ENCODE peak calls at places on chromosome 1, in eight cellular contexts. T is uterus, M is T-helper 1 cell, B is GM12892, H is type B pancreatic cell, R is iris pigment epithelial cell, S is iPS-NIHi11, K is nephron progenitor cell. F is an unnamed sample.
A peak's percentile ranks its signal among the peaks of the same experiment; 100 is the strongest.

GRCh38 chr1:4128616-4129015 is 228.5 kb upstream of the C1orf174 start:
- DNase-seq in K (no peak), T (no peak), B (no peak), M (no peak), H (no peak), R (no peak), S (no peak), F (no peak)

GRCh38 chr1:6066680-6067079 is 21.0 kb downstream of the KCNAB2 start:
- DNase-seq in B (no peak), M (no peak), T (no peak), H (no peak), K (no peak), R (no peak), S (no peak), F (no peak)

GRCh38 chr1:87436534-87436933 is 107.9 kb downstream of the LMO4 start:
- DNase-seq in M (no peak), T (no peak), B (no peak), K (no peak), H (no peak), S (no peak), R (no peak), F (no peak)

GRCh38 chr1:185821612-185822385 is 87.6 kb downstream of the HMCN1 start:
- DNase-seq in S (no peak), T (no peak), K (no peak), M (no peak), H (no peak), B (no peak), R (peak; percentile 15), F (peak; percentile 9)

GRCh38 chr1:222161676-222162075 is 386.2 kb downstream of the HHIPL2 start:
- DNase-seq in S (no peak), R (no peak), K (no peak), T (no peak), M (no peak), H (no peak), B (no peak), F (no peak)

GRCh38 chr1:36743286-36744005 is 260.7 kb upstream of the CSF3R start:
- DNase-seq in M (no peak), K (no peak), T (no peak), S (no peak), H (no peak), R (no peak), B (no peak), F (no peak)

GRCh38 chr1:110336300-110337039 is 2.7 kb upstream of the RBM15 start:
- DNase-seq in R (no peak), M (no peak), S (no peak), K (no peak), T (no peak), B (no peak), H (no peak), F (no peak)

GRCh38 chr1:231951399-231951798 is 324.8 kb downstream of the DISC1 start:
- DNase-seq in K (no peak), T (no peak), S (no peak), H (no peak), M (no peak), R (peak; percentile 40), B (no peak), F (no peak)

GRCh38 chr1:23525558-23526174 is 5.4 kb downstream of the E2F2 start:
- DNase-seq in M (no peak), H (no peak), B (no peak), K (no peak), T (no peak), R (no peak), S (no peak), F (no peak)

GRCh38 chr1:33753087-33753856 is 110.6 kb upstream of the HMGB4 start:
- DNase-seq in R (no peak), K (no peak), T (no peak), S (no peak), H (no peak), M (no peak), B (no peak), F (no peak)

GRCh38 chr1:6183520-6183989 is 3.4 kb upstream of the CHD5 start:
- DNase-seq in T (no peak), M (no peak), S (peak; percentile 48), R (no peak), K (no peak), H (no peak), B (no peak), F (no peak)